ENCODE peak calls at places on chromosomes 16 and 17, in six cellular contexts. One of them, this sample, is unnamed.

GRCh38 chr17:49450735-49451134 is 36.1 kb upstream of the PHB1 start:
- DNase-seq in stomach: no peak
- DNase-seq in A549: no peak
- DNase-seq in transverse colon: no peak
- DNase-seq in SK-N-SH: no peak
- DNase-seq in esophagus muscularis mucosa: no peak
- DNase-seq in this sample: no peak

GRCh38 chr17:74337834-74338500 is 11.9 kb downstream of the KIF19 start:
- DNase-seq in transverse colon: no peak
- DNase-seq in stomach: no peak
- DNase-seq in SK-N-SH: peak; percentile 36
- DNase-seq in A549: no peak
- DNase-seq in esophagus muscularis mucosa: no peak
- DNase-seq in this sample: no peak

GRCh38 chr16:17313085-17313611 is 157.6 kb downstream of the XYLT1 start:
- DNase-seq in A549: no peak
- DNase-seq in stomach: no peak
- DNase-seq in transverse colon: peak; percentile 46
- DNase-seq in SK-N-SH: peak; percentile 76
- DNase-seq in esophagus muscularis mucosa: no peak
- DNase-seq in this sample: peak; percentile 26

GRCh38 chr16:81190667-81191066 is 47.8 kb upstream of the BCO1 start:
- DNase-seq in A549: peak; percentile 52
- DNase-seq in SK-N-SH: no peak
- DNase-seq in esophagus muscularis mucosa: no peak
- DNase-seq in stomach: no peak
- DNase-seq in transverse colon: no peak
- DNase-seq in this sample: no peak

GRCh38 chr16:3776316-3776715 is 59.0 kb upstream of the TRAP1 start:
- DNase-seq in transverse colon: no peak
- DNase-seq in stomach: peak; percentile 81
- DNase-seq in SK-N-SH: no peak
- DNase-seq in A549: no peak
- DNase-seq in esophagus muscularis mucosa: no peak
- DNase-seq in this sample: no peak

GRCh38 chr17:8126306-8127066 is 2.6 kb upstream of the HES7 start:
- DNase-seq in transverse colon: peak; percentile 58
- DNase-seq in stomach: no peak
- DNase-seq in SK-N-SH: peak; percentile 84
- DNase-seq in A549: peak; percentile 80
- DNase-seq in esophagus muscularis mucosa: no peak
- DNase-seq in this sample: peak; percentile 23

GRCh38 chr16:50718761-50719400 is 23.0 kb upstream of the CYLD start:
- DNase-seq in transverse colon: peak; percentile 44
- DNase-seq in esophagus muscularis mucosa: no peak
- DNase-seq in stomach: peak; percentile 56
- DNase-seq in SK-N-SH: no peak
- DNase-seq in A549: no peak
- DNase-seq in this sample: no peak

GRCh38 chr17:50501054-50501453 is 7.2 kb upstream of the MYCBPAP start:
- DNase-seq in A549: peak; percentile 54
- DNase-seq in esophagus muscularis mucosa: no peak
- DNase-seq in stomach: peak; percentile 47
- DNase-seq in SK-N-SH: peak; percentile 55
- DNase-seq in transverse colon: peak; percentile 33
- DNase-seq in this sample: peak; percentile 66

GRCh38 chr16:66408181-66409048 is 18.7 kb upstream of the BEAN1 start:
- DNase-seq in SK-N-SH: peak; percentile 49
- DNase-seq in stomach: no peak
- DNase-seq in transverse colon: no peak
- DNase-seq in A549: peak; percentile 70
- DNase-seq in esophagus muscularis mucosa: no peak
- DNase-seq in this sample: no peak

GRCh38 chr17:68822752-68823289 is 132.4 kb downstream of the ABCA8 start:
- DNase-seq in A549: no peak
- DNase-seq in esophagus muscularis mucosa: no peak
- DNase-seq in stomach: no peak
- DNase-seq in SK-N-SH: no peak
- DNase-seq in transverse colon: no peak
- DNase-seq in this sample: no peak

GRCh38 chr17:82244413-82245140 is 15.7 kb downstream of the SLC16A3 start:
- DNase-seq in transverse colon: peak; percentile 34
- DNase-seq in SK-N-SH: peak; percentile 78
- DNase-seq in A549: peak; percentile 69
- DNase-seq in stomach: no peak
- DNase-seq in esophagus muscularis mucosa: no peak
- DNase-seq in this sample: no peak

GRCh38 chr16:83713597-83713996 is 94.2 kb upstream of the HSBP1 start:
- DNase-seq in A549: peak; percentile 18
- DNase-seq in stomach: no peak
- DNase-seq in esophagus muscularis mucosa: no peak
- DNase-seq in SK-N-SH: peak; percentile 17
- DNase-seq in transverse colon: no peak
- DNase-seq in this sample: no peak

GRCh38 chr17:31216053-31216751 is 80.8 kb downstream of the OMG start:
- DNase-seq in esophagus muscularis mucosa: no peak
- DNase-seq in SK-N-SH: peak; percentile 18
- DNase-seq in stomach: no peak
- DNase-seq in transverse colon: no peak
- DNase-seq in A549: peak; percentile 62
- DNase-seq in this sample: no peak

GRCh38 chr17:81566461-81567126 is 14.4 kb upstream of the FAAP100 start:
- DNase-seq in transverse colon: peak; percentile 73
- DNase-seq in esophagus muscularis mucosa: no peak
- DNase-seq in A549: peak; percentile 89
- DNase-seq in SK-N-SH: peak; percentile 70
- DNase-seq in stomach: peak; percentile 84
- DNase-seq in this sample: peak; percentile 52

GRCh38 chr16:28623172-28623711 is 13.4 kb upstream of the SULT1A1 start:
- DNase-seq in transverse colon: peak; percentile 85
- DNase-seq in stomach: peak; percentile 77
- DNase-seq in SK-N-SH: no peak
- DNase-seq in A549: peak; percentile 32
- DNase-seq in esophagus muscularis mucosa: no peak
- DNase-seq in this sample: no peak

GRCh38 chr17:6241996-6242395 is 171.8 kb downstream of the WSCD1 start:
- DNase-seq in stomach: no peak
- DNase-seq in esophagus muscularis mucosa: peak; percentile 72
- DNase-seq in transverse colon: no peak
- DNase-seq in A549: no peak
- DNase-seq in SK-N-SH: no peak
- DNase-seq in this sample: no peak

GRCh38 chr17:6574689-6575595 is 18.6 kb upstream of the PITPNM3 start:
- DNase-seq in stomach: peak; percentile 33
- DNase-seq in SK-N-SH: no peak
- DNase-seq in A549: no peak
- DNase-seq in esophagus muscularis mucosa: no peak
- DNase-seq in transverse colon: peak; percentile 34
- DNase-seq in this sample: no peak

GRCh38 chr17:82892869-82893565 is 53.2 kb upstream of the ZNF750 start:
- DNase-seq in stomach: peak; percentile 77
- DNase-seq in esophagus muscularis mucosa: no peak
- DNase-seq in A549: no peak
- DNase-seq in transverse colon: peak; percentile 45
- DNase-seq in SK-N-SH: no peak
- DNase-seq in this sample: no peak

GRCh38 chr16:51573191-51573590 is 422.1 kb upstream of the SALL1 start:
- DNase-seq in SK-N-SH: no peak
- DNase-seq in transverse colon: no peak
- DNase-seq in esophagus muscularis mucosa: no peak
- DNase-seq in stomach: no peak
- DNase-seq in A549: no peak
- DNase-seq in this sample: no peak

GRCh38 chr16:50133214-50133613 is 19.9 kb upstream of the TENT4B start:
- DNase-seq in transverse colon: no peak
- DNase-seq in stomach: no peak
- DNase-seq in SK-N-SH: no peak
- DNase-seq in esophagus muscularis mucosa: no peak
- DNase-seq in A549: no peak
- DNase-seq in this sample: no peak

GRCh38 chr17:63947711-63948330 is 15.7 kb upstream of the CD79B start:
- DNase-seq in SK-N-SH: no peak
- DNase-seq in esophagus muscularis mucosa: no peak
- DNase-seq in stomach: no peak
- DNase-seq in A549: no peak
- DNase-seq in transverse colon: no peak
- DNase-seq in this sample: no peak
- H3K4me3 ChIP-seq in SK-N-SH: no peak overlapping the region
- H3K4me3 ChIP-seq in esophagus muscularis mucosa: no peak overlapping the region
- H3K4me3 ChIP-seq in stomach: no peak overlapping the region
- H3K4me3 ChIP-seq in A549: no peak overlapping the region
- H3K4me3 ChIP-seq in transverse colon: no peak overlapping the region
- H3K4me3 ChIP-seq in this sample: no peak overlapping the region

GRCh38 chr16:57067347-57067746 is 25.0 kb upstream of the CPNE2 start:
- DNase-seq in transverse colon: no peak
- DNase-seq in A549: no peak
- DNase-seq in SK-N-SH: no peak
- DNase-seq in stomach: no peak
- DNase-seq in esophagus muscularis mucosa: no peak
- DNase-seq in this sample: no peak

GRCh38 chr16:57066625-57067024 is 25.8 kb upstream of the CPNE2 start:
- DNase-seq in A549: no peak
- DNase-seq in transverse colon: no peak
- DNase-seq in SK-N-SH: no peak
- DNase-seq in esophagus muscularis mucosa: no peak
- DNase-seq in stomach: no peak
- DNase-seq in this sample: no peak

GRCh38 chr16:57062329-57062728 is 30.1 kb upstream of the CPNE2 start:
- DNase-seq in esophagus muscularis mucosa: no peak
- DNase-seq in A549: no peak
- DNase-seq in stomach: no peak
- DNase-seq in transverse colon: no peak
- DNase-seq in SK-N-SH: peak; percentile 86
- DNase-seq in this sample: no peak

GRCh38 chr16:57061084-57061905 is 31.1 kb upstream of the CPNE2 start:
- DNase-seq in stomach: peak; percentile 32
- DNase-seq in transverse colon: peak; percentile 35
- DNase-seq in SK-N-SH: peak; percentile 75
- DNase-seq in A549: no peak
- DNase-seq in esophagus muscularis mucosa: no peak
- DNase-seq in this sample: peak; percentile 83

DNA sequence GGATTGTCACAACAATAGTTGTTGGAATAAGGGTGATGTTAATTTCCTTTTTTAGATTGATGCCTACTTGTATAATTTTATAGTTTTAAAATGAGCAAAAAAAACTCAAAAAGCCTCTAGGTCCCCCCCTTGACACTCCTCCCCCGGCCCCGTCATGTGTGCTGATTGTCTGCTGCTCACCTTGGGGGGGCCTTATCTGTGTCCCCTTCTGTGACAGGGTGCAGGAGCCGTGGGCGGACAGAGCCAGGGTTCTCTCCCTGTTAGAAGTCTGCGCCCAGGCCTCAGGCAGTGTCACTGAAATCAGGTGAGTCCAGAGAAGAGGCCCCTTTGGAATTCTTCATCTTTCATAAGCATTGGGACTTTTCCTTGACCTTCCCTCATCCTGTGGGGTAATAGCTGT is 27.4 kb upstream of the CPNE2 start:
- DNase-seq in esophagus muscularis mucosa: no peak
- DNase-seq in transverse colon: no peak
- DNase-seq in stomach: no peak
- DNase-seq in A549: no peak
- DNase-seq in SK-N-SH: no peak
- DNase-seq in this sample: no peak
- TF ChIP-seq CTCF in esophagus muscularis mucosa: no peak
- TF ChIP-seq CTCF in transverse colon: no peak
- TF ChIP-seq CTCF in stomach: no peak
- TF ChIP-seq CTCF in A549: no peak
- TF ChIP-seq CTCF in SK-N-SH: no peak
- TF ChIP-seq CTCF in this sample: no peak

GRCh38 chr17:9766970-9767369 is 24.4 kb downstream of the DHRS7C start:
- DNase-seq in stomach: no peak
- DNase-seq in SK-N-SH: no peak
- DNase-seq in esophagus muscularis mucosa: no peak
- DNase-seq in transverse colon: no peak
- DNase-seq in A549: no peak
- DNase-seq in this sample: no peak

GRCh38 chr17:9769036-9769695 is 22.2 kb downstream of the DHRS7C start:
- DNase-seq in A549: no peak
- DNase-seq in esophagus muscularis mucosa: no peak
- DNase-seq in SK-N-SH: no peak
- DNase-seq in stomach: no peak
- DNase-seq in transverse colon: no peak
- DNase-seq in this sample: no peak

GRCh38 chr17:9771465-9771864 is 19.9 kb downstream of the DHRS7C start:
- DNase-seq in stomach: no peak
- DNase-seq in transverse colon: no peak
- DNase-seq in esophagus muscularis mucosa: no peak
- DNase-seq in SK-N-SH: no peak
- DNase-seq in A549: no peak
- DNase-seq in this sample: no peak

GRCh38 chr17:9767432-9767991 is 23.9 kb downstream of the DHRS7C start:
- DNase-seq in transverse colon: no peak
- DNase-seq in stomach: no peak
- DNase-seq in SK-N-SH: no peak
- DNase-seq in esophagus muscularis mucosa: no peak
- DNase-seq in A549: no peak
- DNase-seq in this sample: no peak

GRCh38 chr17:9768381-9768934 is 22.9 kb downstream of the DHRS7C start:
- DNase-seq in transverse colon: no peak
- DNase-seq in SK-N-SH: peak; percentile 45
- DNase-seq in esophagus muscularis mucosa: no peak
- DNase-seq in A549: peak; percentile 60
- DNase-seq in stomach: no peak
- DNase-seq in this sample: no peak
- TF ChIP-seq EP300 in transverse colon: no peak
- TF ChIP-seq EP300 in SK-N-SH: no peak
- TF ChIP-seq EP300 in esophagus muscularis mucosa: no peak
- TF ChIP-seq EP300 in A549: no peak
- TF ChIP-seq EP300 in stomach: no peak
- TF ChIP-seq EP300 in this sample: no peak

DNA sequence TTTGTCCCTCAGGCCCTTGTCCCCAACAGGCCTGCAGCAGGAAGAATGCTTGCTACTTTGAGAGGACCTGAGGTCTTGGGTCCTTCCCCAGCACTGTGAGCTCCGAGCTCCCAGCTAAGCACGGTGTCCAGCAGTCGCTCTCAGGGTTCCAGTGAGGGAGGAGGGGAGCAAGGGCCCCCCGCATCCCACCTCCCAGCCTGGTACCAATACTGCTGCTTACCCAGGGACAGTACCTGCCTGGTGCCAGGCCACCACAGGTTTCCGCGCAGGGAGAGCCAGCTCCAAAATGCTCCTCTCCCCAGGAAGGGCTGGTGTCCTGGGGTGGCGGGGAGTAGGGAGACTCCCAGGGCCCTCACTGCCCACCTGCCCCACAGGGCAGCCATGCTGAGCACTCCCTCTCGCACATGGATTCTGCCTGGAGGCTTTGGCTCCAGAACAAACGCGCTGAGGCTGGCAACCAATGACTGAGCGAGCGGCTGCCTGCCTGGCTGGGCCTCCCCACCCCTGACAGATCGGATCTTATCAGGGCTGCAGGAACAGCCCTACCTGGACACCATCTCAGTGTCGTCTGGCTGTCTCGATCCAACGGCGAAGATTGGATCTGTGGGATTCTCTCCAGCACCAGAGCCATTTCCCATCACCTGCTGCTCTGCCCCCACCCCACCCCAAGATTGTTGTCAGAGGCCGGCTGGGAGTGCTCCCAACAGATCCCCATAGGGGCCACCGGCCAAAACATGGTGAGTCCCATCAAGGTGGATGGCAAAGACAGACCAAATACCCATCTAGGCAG is 2.4 kb downstream of the DOK4 start:
- DNase-seq in A549: no peak
- DNase-seq in transverse colon: no peak
- DNase-seq in esophagus muscularis mucosa: no peak
- DNase-seq in SK-N-SH: peak; percentile 78
- DNase-seq in stomach: peak; percentile 73
- DNase-seq in this sample: no peak
- H3K4me3 ChIP-seq in A549: no peak overlapping the region
- H3K4me3 ChIP-seq in transverse colon: no peak overlapping the region
- H3K4me3 ChIP-seq in esophagus muscularis mucosa: no peak overlapping the region
- H3K4me3 ChIP-seq in SK-N-SH: peak overlapping the region; percentile 83
- H3K4me3 ChIP-seq in stomach: peak overlapping the region; percentile 84
- H3K4me3 ChIP-seq in this sample: no peak overlapping the region